ENCODE peak calls at places on chromosomes 2 and 18, in seven cellular contexts. Q, E, R, A, X, H and D are unnamed samples. For H3K4me1, the result is how much of the 10 kb centered on the place peaks cover.

GRCh38 chr2:187996630-187997029 is 295.0 kb upstream of the GULP1 start:
- DNase-seq in Q (no peak), E (no peak), R (no peak), A (no peak), X (no peak), H (no peak), D (no peak)

GRCh38 chr18:7567487-7568425 is 640 bp downstream of the PTPRM start:
- DNase-seq in Q (peak), E (peak), R (peak), A (peak), X (no peak), H (peak), D (peak)

GRCh38 chr18:36697905-36698304 is 130.9 kb downstream of the TPGS2 start:
- DNase-seq in Q (no peak), E (no peak), R (no peak), A (no peak), X (no peak), H (peak), D (peak)

GRCh38 chr18:26133652-26134051 is at the start of gene PSMA8:
- DNase-seq in Q (peak), E (peak), R (no peak), A (peak), X (peak), H (no peak), D (no peak)

GRCh38 chr2:238585836-238586821 is 159.4 kb downstream of the ASB1 start:
- DNase-seq in Q (peak), E (no peak), R (no peak), A (peak), X (no peak), H (no peak), D (no peak)

GRCh38 chr18:56402872-56403516 is 235.4 kb downstream of the TXNL1 start:
- DNase-seq in Q (no peak), E (no peak), R (no peak), A (no peak), X (no peak), H (no peak), D (peak)

GRCh38 chr2:108573070-108573469 is 38.8 kb downstream of the LIMS1 start:
- DNase-seq in Q (no peak), E (no peak), R (no peak), A (no peak), X (no peak), H (no peak), D (peak)

GRCh38 chr18:22494771-22495170 is 77.1 kb upstream of the CTAGE1 start:
- DNase-seq in Q (no peak), E (no peak), R (no peak), A (no peak), X (no peak), H (no peak), D (peak)

GRCh38 chr2:204110250-204111183 is 174.0 kb downstream of the ICOS start:
- DNase-seq in Q (no peak), E (no peak), R (no peak), A (peak), X (peak), H (peak), D (peak)

GRCh38 chr2:55628931-55629330 is 11.5 kb upstream of the PPP4R3B start:
- DNase-seq in Q (no peak), E (no peak), R (no peak), A (no peak), X (no peak), H (no peak), D (no peak)

GRCh38 chr2:17309741-17310339 is 208.4 kb downstream of the RAD51AP2 start:
- DNase-seq in Q (no peak), E (no peak), R (peak), A (no peak), X (no peak), H (peak), D (peak)

GRCh38 chr2:226977775-226978190 is 141.9 kb downstream of the RHBDD1 start:
- DNase-seq in Q (no peak), E (no peak), R (no peak), A (no peak), X (no peak), H (no peak), D (peak)

GRCh38 chr2:27194538-27195354 is 17.1 kb upstream of the ATRAID start:
- DNase-seq in Q (no peak), E (no peak), R (no peak), A (no peak), X (no peak), H (no peak), D (no peak)

GRCh38 chr2:157305713-157306110 is 19.9 kb downstream of the ERMN start:
- DNase-seq in Q (no peak), E (no peak), R (no peak), A (no peak), X (no peak), H (no peak), D (no peak)

GRCh38 chr2:128273469-128274081 is 45.1 kb downstream of the HS6ST1 start:
- DNase-seq in Q (peak), E (peak), R (no peak), A (peak), X (no peak), H (no peak), D (no peak)

GRCh38 chr18:58862851-58863538 is 1.7 kb upstream of the ZNF532 start:
- DNase-seq in Q (peak), E (peak), R (no peak), A (peak), X (no peak), H (no peak), D (peak)

GRCh38 chr2:217856871-217857270 is 145.9 kb downstream of the TNS1 start:
- DNase-seq in Q (no peak), E (peak), R (no peak), A (peak), X (no peak), H (no peak), D (no peak)

GRCh38 chr18:52340466-52341378 is 725 bp downstream of the DCC start:
- DNase-seq in Q (peak), E (no peak), R (no peak), A (no peak), X (no peak), H (no peak), D (peak)

GRCh38 chr18:24567199-24567598 is 106.8 kb downstream of the HRH4 start:
- DNase-seq in Q (no peak), E (no peak), R (no peak), A (no peak), X (no peak), H (no peak), D (no peak)

GRCh38 chr18:76672627-76673026 is 149.7 kb upstream of the ZNF236 start:
- DNase-seq in Q (no peak), E (no peak), R (no peak), A (no peak), X (no peak), H (no peak), D (no peak)

GRCh38 chr2:133296396-133296795 is 271.9 kb downstream of the NCKAP5 start:
- DNase-seq in Q (no peak), E (no peak), R (no peak), A (no peak), X (no peak), H (no peak), D (peak)

GRCh38 chr18:7272268-7273049 is 41.6 kb downstream of the LRRC30 start:
- DNase-seq in Q (peak), E (peak), R (peak), A (no peak), X (no peak), H (peak), D (peak)

GRCh38 chr18:74540689-74541421 is 6.6 kb downstream of the CNDP1 start:
- DNase-seq in Q (no peak), E (no peak), R (peak), A (peak), X (no peak), H (no peak), D (peak)

GRCh38 chr2:69162121-69162520 is 149.1 kb downstream of the ANTXR1 start:
- DNase-seq in Q (no peak), E (no peak), R (no peak), A (no peak), X (no peak), H (no peak), D (no peak)

GRCh38 chr18:7789853-7790552 is 222.9 kb downstream of the PTPRM start:
- DNase-seq in Q (no peak), E (no peak), R (peak), A (no peak), X (no peak), H (no peak), D (peak)

GRCh38 chr2:222105046-222105445 is 193.8 kb downstream of the PAX3 start:
- DNase-seq in Q (no peak), E (no peak), R (no peak), A (no peak), X (no peak), H (no peak), D (no peak)

GRCh38 chr2:222930862-222931261 is 70.0 kb downstream of the ACSL3 start:
- DNase-seq in Q (no peak), E (no peak), R (no peak), A (no peak), X (no peak), H (no peak), D (no peak)

GRCh38 chr2:72198532-72199241 is 51.0 kb upstream of the CYP26B1 start:
- DNase-seq in Q (no peak), E (no peak), R (no peak), A (no peak), X (no peak), H (no peak), D (peak)

GRCh38 chr2:121036226-121036692 is 248.7 kb downstream of the TFCP2L1 start:
- DNase-seq in Q (no peak), E (no peak), R (no peak), A (no peak), X (no peak), H (no peak), D (no peak)

GRCh38 chr2:138061961-138062360 is 97.7 kb downstream of the HNMT start:
- DNase-seq in Q (no peak), E (no peak), R (no peak), A (no peak), X (no peak), H (no peak), D (no peak)

GRCh38 chr2:5365871-5366461 is 326.2 kb upstream of the SOX11 start:
- DNase-seq in Q (peak), E (peak), R (peak), A (no peak), X (no peak), H (peak), D (peak)

GRCh38 chr2:37080231-37080630 is 3.9 kb downstream of the HEATR5B start:
- DNase-seq in Q (no peak), E (no peak), R (no peak), A (no peak), X (no peak), H (no peak), D (no peak)

GRCh38 chr2:119433636-119434327 is 2.1 kb downstream of the TMEM37 start:
- DNase-seq in Q (no peak), E (no peak), R (no peak), A (no peak), X (no peak), H (no peak), D (no peak)

GRCh38 chr2:185738679-185739472 is at the start of gene FSIP2:
- DNase-seq in Q (peak), E (no peak), R (peak), A (peak), X (no peak), H (peak), D (peak)

GRCh38 chr2:27186613-27187345 is 25.1 kb upstream of the ATRAID start:
- DNase-seq in Q (no peak), E (no peak), R (no peak), A (no peak), X (no peak), H (no peak), D (no peak)

GRCh38 chr2:45833968-45834344 is 182.5 kb downstream of the PRKCE start:
- DNase-seq in Q (no peak), E (no peak), R (no peak), A (no peak), X (no peak), H (no peak), D (no peak)
- H3K4me1 ChIP-seq in Q (under half), E (under half), R (under half), A (under half), X (under half), H (under half), D (under half)

DNA sequence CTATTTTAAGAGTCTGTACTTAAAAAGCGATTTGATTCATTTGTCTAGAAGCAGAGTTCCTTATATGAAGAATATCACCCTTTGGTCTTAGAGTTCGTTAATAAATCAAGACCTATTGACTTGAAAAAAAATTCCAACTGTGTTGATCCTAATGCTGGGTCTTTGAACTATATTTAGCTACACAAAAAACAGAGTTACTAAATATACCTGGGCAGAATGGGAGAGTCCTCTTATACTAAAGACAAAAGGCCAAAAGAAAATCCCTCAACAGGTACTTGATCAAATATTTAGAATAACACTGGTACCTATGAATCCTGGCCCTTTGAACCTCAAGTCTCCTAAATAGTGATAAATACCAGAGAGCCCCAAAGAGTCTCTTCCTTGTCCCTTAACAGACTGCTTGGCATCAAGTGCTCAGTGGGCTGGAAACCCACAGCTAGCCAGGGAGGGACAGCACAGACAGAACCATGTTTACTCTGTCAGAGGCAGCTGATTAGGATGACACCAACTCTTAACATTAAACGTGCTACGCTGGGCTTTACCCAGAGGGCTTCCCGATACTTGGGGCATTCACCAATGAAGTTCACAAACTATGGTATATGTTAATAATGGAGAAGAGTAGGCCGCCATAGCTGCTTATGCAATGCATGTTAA is 95.1 kb downstream of the FIGN start:
- DNase-seq in Q (no peak), E (no peak), R (no peak), A (no peak), X (no peak), H (no peak), D (no peak)
- H3K4me1 ChIP-seq in Q (under half), E (under half), R (under half), A (under half), X (under half), H (under half), D (under half)

GRCh38 chr2:126661001-126661400 is 5.0 kb downstream of the GYPC start:
- DNase-seq in Q (no peak), E (no peak), R (no peak), A (peak), X (no peak), H (no peak), D (no peak)
- H3K4me1 ChIP-seq in Q (under half), E (under half), R (under half), A (half or more), X (half or more), H (under half), D (under half)

DNA sequence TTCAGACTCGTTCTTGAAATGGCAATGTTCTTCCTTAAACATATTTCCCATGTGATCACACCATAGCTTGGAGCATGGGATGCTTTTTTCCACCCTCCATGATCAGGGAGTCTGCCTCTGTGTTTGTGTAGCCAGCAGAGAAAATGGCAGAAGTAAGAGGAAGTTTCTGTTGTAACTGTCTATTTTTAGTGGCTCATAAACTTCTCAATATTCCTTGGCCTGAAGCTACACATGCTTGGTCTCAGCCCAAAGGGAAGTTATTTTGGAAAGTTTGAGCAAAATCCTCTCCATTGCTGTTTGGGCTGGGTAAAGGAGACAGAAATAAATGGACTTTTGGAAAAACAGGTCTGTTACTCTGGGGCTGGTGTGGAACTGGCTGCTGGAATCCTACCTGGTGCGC is 33.4 kb upstream of the ITGA6 start:
- DNase-seq in Q (no peak), E (no peak), R (no peak), A (no peak), X (no peak), H (no peak), D (no peak)
- H3K4me1 ChIP-seq in Q (under half), E (under half), R (under half), A (under half), X (under half), H (under half), D (under half)

GRCh38 chr2:76498387-76498786 is 787.7 kb upstream of the GCFC2 start:
- DNase-seq in Q (no peak), E (no peak), R (peak), A (no peak), X (no peak), H (no peak), D (no peak)
- H3K4me1 ChIP-seq in Q (under half), E (under half), R (under half), A (under half), X (under half), H (under half), D (under half)

GRCh38 chr18:21099442-21099841 is 12.2 kb downstream of the ROCK1 start:
- DNase-seq in Q (no peak), E (no peak), R (no peak), A (peak), X (no peak), H (no peak), D (no peak)
- H3K4me1 ChIP-seq in Q (under half), E (under half), R (under half), A (half or more), X (under half), H (under half), D (under half)

GRCh38 chr2:233354500-233354924 is 218 bp downstream of the DGKD start:
- DNase-seq in Q (no peak), E (no peak), R (no peak), A (no peak), X (no peak), H (no peak), D (peak)
- H3K4me1 ChIP-seq in Q (under half), E (under half), R (under half), A (half or more), X (under half), H (half or more), D (under half)

GRCh38 chr2:47065771-47066380 is 89.2 kb downstream of the STPG4 start:
- DNase-seq in Q (no peak), E (no peak), R (peak), A (no peak), X (no peak), H (no peak), D (peak)
- H3K4me1 ChIP-seq in Q (under half), E (under half), R (under half), A (half or more), X (under half), H (half or more), D (half or more)

DNA sequence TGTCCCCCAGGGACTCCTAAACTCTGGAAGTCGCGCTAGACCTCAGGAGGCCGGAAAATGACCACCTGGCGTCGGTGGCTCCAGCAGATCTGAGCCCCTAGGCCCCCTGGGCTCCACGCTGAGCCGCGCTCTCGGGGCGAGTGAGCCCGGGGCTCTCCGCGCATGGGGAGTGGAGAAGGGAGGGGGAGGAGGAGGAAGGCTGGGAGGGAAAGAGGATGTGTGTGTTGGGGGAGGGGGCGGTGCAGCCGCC is 898 bp upstream of the DLX1 start:
- DNase-seq in Q (peak), E (no peak), R (no peak), A (no peak), X (no peak), H (no peak), D (no peak)
- H3K4me1 ChIP-seq in Q (under half), E (under half), R (under half), A (half or more), X (under half), H (under half), D (under half)

GRCh38 chr2:64326578-64327050 is 127.3 kb upstream of the LGALSL start:
- DNase-seq in Q (no peak), E (no peak), R (no peak), A (no peak), X (no peak), H (no peak), D (no peak)

GRCh38 chr2:64327510-64328414 is 126.2 kb upstream of the LGALSL start:
- DNase-seq in Q (peak), E (no peak), R (peak), A (peak), X (no peak), H (peak), D (peak)

GRCh38 chr2:64325852-64326577 is 127.9 kb upstream of the LGALSL start:
- DNase-seq in Q (no peak), E (no peak), R (no peak), A (no peak), X (no peak), H (no peak), D (no peak)

GRCh38 chr2:64328415-64328722 is 125.6 kb upstream of the LGALSL start:
- DNase-seq in Q (no peak), E (no peak), R (peak), A (no peak), X (no peak), H (no peak), D (no peak)

DNA sequence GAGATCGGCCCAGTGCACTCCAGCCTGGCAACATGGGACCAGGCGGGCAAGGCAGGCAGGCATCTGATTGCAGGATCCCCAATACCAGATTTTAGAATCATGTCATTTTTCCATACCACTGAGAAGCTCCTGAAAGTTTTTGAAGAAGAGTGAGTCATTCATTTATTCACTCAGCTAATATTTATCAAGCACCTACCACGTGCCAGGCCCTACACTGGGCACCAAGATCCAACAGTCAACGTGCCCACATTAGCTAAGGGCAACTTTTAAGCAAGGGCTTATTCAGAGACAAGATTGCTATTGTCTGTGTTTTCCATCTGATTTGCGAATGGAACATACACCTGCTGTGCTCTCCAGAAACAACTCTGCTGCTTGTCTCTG is 126.8 kb upstream of the LGALSL start:
- DNase-seq in Q (no peak), E (no peak), R (no peak), A (no peak), X (no peak), H (no peak), D (no peak)
- H3K4me1 ChIP-seq in Q (under half), E (under half), R (under half), A (half or more), X (under half), H (under half), D (under half)